ENCODE peak calls at places on chromosomes 5 and 9, in seven cellular contexts. P, L, D, Y, M, Z and T are unnamed samples.

GRCh38 chr5:56277573-56277972 is 44.4 kb upstream of the ANKRD55 start:
- DNase-seq in M (no peak), D (no peak), Z (no peak), Y (no peak), L (no peak), P (no peak), T (no peak)

GRCh38 chr9:130309689-130310455 is 44.3 kb downstream of the HMCN2 start:
- DNase-seq in D (no peak), Z (no peak), Y (no peak), L (no peak), M (no peak), P (no peak), T (no peak)

GRCh38 chr5:31638286-31638685 is 645 bp upstream of the PDZD2 start:
- DNase-seq in Z (no peak), Y (no peak), L (no peak), D (no peak), M (no peak), P (no peak), T (no peak)

GRCh38 chr9:125748511-125749099 is 1.4 kb downstream of the PBX3 start:
- DNase-seq in Z (no peak), D (no peak), Y (no peak), P (no peak), M (peak), L (no peak), T (no peak)

GRCh38 chr9:110877376-110877775 is 160.9 kb downstream of the LPAR1 start:
- DNase-seq in M (no peak), L (no peak), D (no peak), P (no peak), Y (no peak), Z (no peak), T (no peak)

GRCh38 chr5:93620487-93621339 is 37.7 kb downstream of the NR2F1 start:
- DNase-seq in L (peak), M (peak), Y (peak), Z (peak), D (peak), P (peak), T (peak)

GRCh38 chr9:127015926-127016512 is 101.4 kb downstream of the RALGPS1 start:
- DNase-seq in M (no peak), Y (no peak), D (no peak), L (no peak), Z (no peak), P (no peak), T (no peak)

GRCh38 chr5:147906326-147907095 is at the start of gene C5orf46:
- DNase-seq in P (no peak), M (no peak), Z (no peak), D (no peak), L (peak), Y (peak), T (no peak)

GRCh38 chr9:120043448-120043847 is 536.5 kb downstream of the CDK5RAP2 start:
- DNase-seq in Z (no peak), P (no peak), Y (no peak), L (no peak), M (no peak), D (peak), T (no peak)